ENCODE peak calls at places on chromosomes 3 and 15, in seven cellular contexts. W is LHCN-M2, M is HL-60, R is T1000, F is NCI-H345, N is HepG2, S is stomach. P is an unnamed sample.

GRCh38 chr3:172648736-172649135 is 62.1 kb downstream of the NCEH1 start:
- DNase-seq in W (peak), M (peak), R (no peak), F (no peak), N (no peak), S (no peak), P (no peak)

GRCh38 chr3:14563946-14564539 is 23.9 kb upstream of the GRIP2 start:
- DNase-seq in W (no peak), M (no peak), R (no peak), F (peak), N (no peak), S (no peak), P (no peak)

GRCh38 chr3:193040836-193041672 is 123.4 kb upstream of the MB21D2 start:
- DNase-seq in W (peak), M (no peak), R (no peak), F (peak), N (peak), S (no peak), P (no peak)

GRCh38 chr15:60731583-60732130 is 252.7 kb upstream of the ICE2 start:
- DNase-seq in W (no peak), M (no peak), R (no peak), F (no peak), N (no peak), S (no peak), P (no peak)

GRCh38 chr3:176633511-176633910 is 563.8 kb downstream of the TBL1XR1 start:
- DNase-seq in W (no peak), M (no peak), R (no peak), F (no peak), N (no peak), S (no peak), P (peak)

GRCh38 chr3:169668957-169669681 is 5.6 kb upstream of the MECOM start:
- DNase-seq in W (peak), M (peak), R (peak), F (peak), N (peak), S (peak), P (peak)

GRCh38 chr3:187044206-187044605 is 95.1 kb downstream of the RPL39L start:
- DNase-seq in W (no peak), M (peak), R (no peak), F (no peak), N (no peak), S (no peak), P (no peak)

GRCh38 chr3:154862265-154862664 is 217.9 kb upstream of the MME start:
- DNase-seq in W (peak), M (no peak), R (no peak), F (no peak), N (no peak), S (no peak), P (no peak)

GRCh38 chr15:36024066-36024465 is 478.1 kb upstream of the DPH6 start:
- DNase-seq in W (peak), M (no peak), R (no peak), F (no peak), N (no peak), S (no peak), P (no peak)

GRCh38 chr3:114508976-114509375 is 215.1 kb downstream of the TIGIT start:
- DNase-seq in W (no peak), M (no peak), R (no peak), F (no peak), N (no peak), S (no peak), P (no peak)

GRCh38 chr3:139302084-139302800 is 41.6 kb upstream of the MRPS22 start:
- DNase-seq in W (peak), M (peak), R (peak), F (no peak), N (peak), S (no peak), P (no peak)

GRCh38 chr3:49723301-49723630 is 485 bp downstream of the GMPPB start:
- DNase-seq in W (no peak), M (peak), R (no peak), F (peak), N (peak), S (peak), P (peak)

GRCh38 chr3:127114337-127115070 is 78.4 kb upstream of the PRR23E start:
- DNase-seq in W (no peak), M (no peak), R (no peak), F (peak), N (no peak), S (no peak), P (no peak)

GRCh38 chr3:151290673-151291072 is 12.3 kb upstream of the P2RY14 start:
- DNase-seq in W (peak), M (peak), R (no peak), F (no peak), N (no peak), S (no peak), P (no peak)

GRCh38 chr15:76060098-76060989 is 559 bp downstream of the TMEM266 start:
- DNase-seq in W (no peak), M (no peak), R (no peak), F (no peak), N (no peak), S (no peak), P (no peak)

GRCh38 chr3:17811633-17812032 is 69.2 kb upstream of the TBC1D5 start:
- DNase-seq in W (no peak), M (no peak), R (no peak), F (no peak), N (no peak), S (no peak), P (no peak)